ENCODE peak calls at places on chromosomes 13 and 19, in four cellular contexts. One of them, this sample, is unnamed.

GRCh38 chr19:10107254-10107653 is 1.1 kb downstream of the PPAN start:
- DNase-seq in IMR-90: no peak
- DNase-seq in K562: no peak
- DNase-seq in GM12878: no peak
- DNase-seq in this sample: no peak

GRCh38 chr13:44770951-44771350 is 194.8 kb upstream of the TSC22D1 start:
- DNase-seq in IMR-90: no peak
- DNase-seq in K562: no peak
- DNase-seq in GM12878: no peak
- DNase-seq in this sample: no peak

GRCh38 chr19:46480409-46480808 is 9.0 kb upstream of the PNMA8A start:
- DNase-seq in IMR-90: peak
- DNase-seq in K562: no peak
- DNase-seq in GM12878: no peak
- DNase-seq in this sample: no peak

GRCh38 chr13:95020298-95020987 is 280.8 kb downstream of the ABCC4 start:
- DNase-seq in IMR-90: no peak
- DNase-seq in K562: no peak
- DNase-seq in GM12878: no peak
- DNase-seq in this sample: no peak

GRCh38 chr19:52343548-52343947 is 7.5 kb downstream of the ZNF610 start:
- DNase-seq in IMR-90: peak
- DNase-seq in K562: peak
- DNase-seq in GM12878: no peak
- DNase-seq in this sample: peak

GRCh38 chr13:41224113-41225110 is 30.0 kb upstream of the KBTBD7 start:
- DNase-seq in IMR-90: peak
- DNase-seq in K562: no peak
- DNase-seq in GM12878: no peak
- DNase-seq in this sample: no peak

GRCh38 chr19:19259741-19260140 is 13.4 kb downstream of the TM6SF2 start:
- DNase-seq in IMR-90: peak
- DNase-seq in K562: peak
- DNase-seq in GM12878: no peak
- DNase-seq in this sample: no peak

GRCh38 chr13:30618938-30619289 is 1.2 kb downstream of the USPL1 start:
- DNase-seq in IMR-90: no peak
- DNase-seq in K562: no peak
- DNase-seq in GM12878: no peak
- DNase-seq in this sample: no peak

GRCh38 chr19:5434970-5435641 is 20.1 kb upstream of the ZNRF4 start:
- DNase-seq in IMR-90: peak
- DNase-seq in K562: peak
- DNase-seq in GM12878: no peak
- DNase-seq in this sample: no peak

GRCh38 chr13:46844431-46844830 is 47.5 kb upstream of the ESD start:
- DNase-seq in IMR-90: peak
- DNase-seq in K562: no peak
- DNase-seq in GM12878: no peak
- DNase-seq in this sample: no peak

GRCh38 chr19:35776102-35776788 is 881 bp downstream of the ARHGAP33 start:
- DNase-seq in IMR-90: no peak
- DNase-seq in K562: no peak
- DNase-seq in GM12878: no peak
- DNase-seq in this sample: no peak

GRCh38 chr13:83162493-83162892 is 719.8 kb downstream of the SLITRK1 start:
- DNase-seq in IMR-90: peak
- DNase-seq in K562: peak
- DNase-seq in GM12878: no peak
- DNase-seq in this sample: no peak

DNA sequence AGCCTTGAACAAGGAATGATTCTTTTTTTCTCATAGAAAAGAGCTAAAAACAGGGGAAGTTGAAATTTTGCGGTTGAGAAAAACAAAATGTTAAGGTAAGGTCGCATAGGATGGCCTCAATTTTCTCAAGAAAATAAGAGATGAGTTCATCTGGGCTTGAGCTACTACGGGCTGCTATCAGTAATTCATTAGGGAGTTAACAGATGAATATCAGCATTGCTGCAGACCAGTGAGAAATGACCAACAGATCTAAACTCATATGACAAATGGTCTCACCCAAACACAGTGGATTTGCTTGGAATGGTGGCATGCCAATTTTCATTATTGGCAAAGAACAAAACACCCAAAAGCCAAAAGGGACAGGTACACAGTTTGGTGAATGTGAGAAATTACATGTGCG is 56.6 kb downstream of the GPC6 start:
- DNase-seq in IMR-90: no peak
- DNase-seq in K562: no peak
- DNase-seq in GM12878: no peak
- DNase-seq in this sample: no peak
- TF ChIP-seq CHD1 in IMR-90: no peak
- TF ChIP-seq CHD1 in K562: no peak
- TF ChIP-seq CHD1 in GM12878: no peak
- TF ChIP-seq CHD1 in this sample: no peak

GRCh38 chr19:12229990-12230389 is 64.7 kb downstream of the ZNF44 start:
- DNase-seq in IMR-90: no peak
- DNase-seq in K562: no peak
- DNase-seq in GM12878: no peak
- DNase-seq in this sample: no peak

GRCh38 chr19:12232961-12233360 is 61.7 kb downstream of the ZNF44 start:
- DNase-seq in IMR-90: no peak
- DNase-seq in K562: no peak
- DNase-seq in GM12878: no peak
- DNase-seq in this sample: no peak

GRCh38 chr19:12230751-12231733 is 63.6 kb downstream of the ZNF44 start:
- DNase-seq in IMR-90: no peak
- DNase-seq in K562: no peak
- DNase-seq in GM12878: no peak
- DNase-seq in this sample: no peak
- TF ChIP-seq CHD1 in IMR-90: no peak
- TF ChIP-seq CHD1 in K562: no peak
- TF ChIP-seq CHD1 in GM12878: no peak
- TF ChIP-seq CHD1 in this sample: no peak

GRCh38 chr19:33396701-33397535 is 23.4 kb downstream of the CEBPG start:
- DNase-seq in IMR-90: no peak
- DNase-seq in K562: no peak
- DNase-seq in GM12878: no peak
- DNase-seq in this sample: no peak

GRCh38 chr19:33394006-33394722 is 20.7 kb downstream of the CEBPG start:
- DNase-seq in IMR-90: peak
- DNase-seq in K562: no peak
- DNase-seq in GM12878: no peak
- DNase-seq in this sample: no peak

GRCh38 chr19:33393286-33394005 is 19.9 kb downstream of the CEBPG start:
- DNase-seq in IMR-90: no peak
- DNase-seq in K562: no peak
- DNase-seq in GM12878: no peak
- DNase-seq in this sample: no peak

GRCh38 chr19:33395561-33396550 is 22.3 kb downstream of the CEBPG start:
- DNase-seq in IMR-90: peak
- DNase-seq in K562: no peak
- DNase-seq in GM12878: no peak
- DNase-seq in this sample: no peak

DNA sequence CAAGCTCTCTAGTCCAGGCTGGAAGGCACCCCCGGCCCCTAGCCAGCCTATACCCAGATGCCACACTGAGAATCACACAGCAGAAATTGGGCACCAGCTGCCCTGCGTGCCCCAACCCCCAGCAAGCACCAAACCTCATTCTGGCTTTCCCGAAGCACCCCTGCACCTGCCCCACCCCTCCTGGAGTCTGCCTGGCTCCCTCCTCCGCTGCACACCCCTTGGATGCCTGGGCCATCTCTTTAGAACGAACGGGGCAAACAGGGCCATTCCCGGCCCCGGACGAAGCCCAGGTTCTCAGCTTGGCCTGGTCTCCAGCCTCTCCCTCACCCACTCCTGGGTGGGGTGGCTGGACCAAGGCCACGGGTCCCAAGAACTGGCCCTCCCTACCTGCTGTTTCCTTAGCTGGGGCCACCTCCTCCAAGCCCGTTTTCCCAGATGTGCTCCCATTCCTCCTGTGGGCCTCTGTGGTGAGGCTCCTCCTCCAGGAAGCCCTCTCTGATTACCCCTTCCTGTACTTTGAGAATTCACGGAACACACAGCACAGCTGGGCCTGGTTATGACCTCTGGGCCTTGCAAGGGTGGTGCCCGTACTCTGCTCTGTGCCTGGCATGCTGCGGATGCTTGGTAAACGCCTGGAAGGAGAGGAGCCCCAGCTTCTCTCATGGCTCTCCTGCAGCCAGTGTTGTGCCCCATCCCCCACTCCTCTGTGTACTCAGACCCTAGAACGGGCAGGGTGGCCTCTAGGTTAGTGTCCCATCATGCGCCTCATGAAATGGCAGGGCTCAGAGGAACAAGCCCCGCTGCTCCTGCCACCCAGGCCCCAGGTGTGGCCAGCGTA is 21.4 kb downstream of the CEBPG start:
- DNase-seq in IMR-90: no peak
- DNase-seq in K562: no peak
- DNase-seq in GM12878: no peak
- DNase-seq in this sample: no peak
- TF ChIP-seq CHD1 in IMR-90: no peak
- TF ChIP-seq CHD1 in K562: no peak
- TF ChIP-seq CHD1 in GM12878: no peak
- TF ChIP-seq CHD1 in this sample: no peak

GRCh38 chr13:54187461-54187860 is 1158.8 kb downstream of the OLFM4 start:
- DNase-seq in IMR-90: no peak
- DNase-seq in K562: no peak
- DNase-seq in GM12878: no peak
- DNase-seq in this sample: no peak

GRCh38 chr13:54185101-54185500 is 1156.5 kb downstream of the OLFM4 start:
- DNase-seq in IMR-90: no peak
- DNase-seq in K562: no peak
- DNase-seq in GM12878: no peak
- DNase-seq in this sample: no peak

GRCh38 chr13:54184576-54184975 is 1156.0 kb downstream of the OLFM4 start:
- DNase-seq in IMR-90: no peak
- DNase-seq in K562: no peak
- DNase-seq in GM12878: no peak
- DNase-seq in this sample: no peak

GRCh38 chr13:54183728-54184127 is 1155.1 kb downstream of the OLFM4 start:
- DNase-seq in IMR-90: no peak
- DNase-seq in K562: no peak
- DNase-seq in GM12878: no peak
- DNase-seq in this sample: no peak

GRCh38 chr13:54185785-54186184 is 1157.2 kb downstream of the OLFM4 start:
- DNase-seq in IMR-90: no peak
- DNase-seq in K562: no peak
- DNase-seq in GM12878: no peak
- DNase-seq in this sample: no peak
- TF ChIP-seq CHD1 in IMR-90: no peak
- TF ChIP-seq CHD1 in K562: no peak
- TF ChIP-seq CHD1 in GM12878: no peak
- TF ChIP-seq CHD1 in this sample: no peak